ENCODE peak calls at places on chromosomes 4 and X, in six cellular contexts. P, A, V, I, N and F are unnamed samples.

GRCh38 chrX:56281789-56282188 is 49.6 kb downstream of the KLF8 start:
- DNase-seq in A (no peak), N (no peak), V (no peak), P (peak; percentile 2), I (no peak), F (no peak)

GRCh38 chr4:47839259-47839658 is 1.4 kb upstream of the CORIN start:
- DNase-seq in I (no peak), A (peak; percentile 48), P (peak; percentile 79), V (no peak), N (no peak), F (no peak)

GRCh38 chr4:38704755-38705154 is 40.8 kb downstream of the KLF3 start:
- DNase-seq in V (no peak), A (no peak), I (no peak), N (no peak), P (no peak), F (no peak)

GRCh38 chrX:40908857-40909475 is 173.6 kb upstream of the MED14 start:
- DNase-seq in A (no peak), I (no peak), P (no peak), V (no peak), N (no peak), F (no peak)

GRCh38 chrX:55135171-55135570 is 46.4 kb downstream of the PAGE2 start:
- DNase-seq in A (peak; percentile 2), I (no peak), N (no peak), P (peak; percentile 34), V (no peak), F (no peak)

GRCh38 chrX:133365886-133366611 is 49.2 kb downstream of the GPC4 start:
- DNase-seq in N (no peak), V (no peak), A (no peak), I (no peak), P (no peak), F (no peak)

GRCh38 chr4:142815834-142816233 is 30.3 kb downstream of the INPP4B start:
- DNase-seq in N (no peak), V (no peak), P (peak; percentile 47), I (no peak), A (no peak), F (no peak)

GRCh38 chr4:110953898-110954297 is 331.0 kb upstream of the PITX2 start:
- DNase-seq in A (no peak), V (no peak), I (no peak), N (no peak), P (no peak), F (no peak)

GRCh38 chr4:146222313-146222712 is 8.0 kb downstream of the REELD1 start:
- DNase-seq in N (no peak), A (no peak), V (no peak), P (no peak), I (no peak), F (no peak)

GRCh38 chrX:40660381-40660780 is 13.0 kb upstream of the CXorf38 start:
- DNase-seq in I (no peak), A (no peak), N (no peak), P (no peak), V (no peak), F (no peak)

GRCh38 chr4:86302242-86302641 is 57.6 kb downstream of the MAPK10 start:
- DNase-seq in V (no peak), I (no peak), A (no peak), P (no peak), N (no peak), F (no peak)

GRCh38 chrX:45623266-45623665 is 422.6 kb upstream of the DIPK2B start:
- DNase-seq in I (no peak), V (no peak), P (no peak), N (no peak), A (no peak), F (no peak)

GRCh38 chrX:41589634-41590270 is 99.0 kb upstream of the GPR34 start:
- DNase-seq in V (no peak), I (no peak), N (no peak), P (no peak), A (no peak), F (no peak)

GRCh38 chr4:47915378-47915777 is 995 bp upstream of the NFXL1 start:
- DNase-seq in V (no peak), N (no peak), I (no peak), A (no peak), P (no peak), F (no peak)

GRCh38 chrX:23742174-23742692 is 843 bp downstream of the ACOT9 start:
- DNase-seq in P (peak; percentile 11), A (no peak), V (no peak), N (no peak), I (no peak), F (peak; percentile 28)

GRCh38 chrX:36916941-36917340 is 91.2 kb upstream of the FAM47C start:
- DNase-seq in V (no peak), A (no peak), N (no peak), P (no peak), I (no peak), F (no peak)

GRCh38 chr4:88591787-88592599 is at the start of gene HERC3:
- DNase-seq in N (peak; percentile 98), I (peak; percentile 64), P (peak; percentile 90), V (peak; percentile 86), A (peak; percentile 86), F (peak; percentile 96)

GRCh38 chr4:105644270-105644669 is 64.2 kb downstream of the INTS12 start:
- DNase-seq in I (no peak), N (no peak), P (no peak), V (no peak), A (no peak), F (no peak)

GRCh38 chrX:13254076-13254785 is 65.6 kb downstream of the ATXN3L start:
- DNase-seq in I (no peak), N (no peak), V (no peak), P (peak; percentile 5), A (no peak), F (no peak)

GRCh38 chr4:123930971-123931370 is 534.4 kb downstream of the SPRY1 start:
- DNase-seq in N (no peak), V (no peak), A (no peak), P (no peak), I (no peak), F (no peak)

GRCh38 chrX:69807400-69807799 is 191.5 kb downstream of the EDA start:
- DNase-seq in I (no peak), N (no peak), V (no peak), P (no peak), A (no peak), F (no peak)

GRCh38 chrX:17237146-17237545 is 137.9 kb upstream of the NHS start:
- DNase-seq in P (no peak), A (no peak), V (no peak), N (no peak), I (no peak), F (no peak)